ENCODE peak calls at places on chromosomes 3 and 15, in six cellular contexts. F, L, P, U, Z and O are unnamed samples. For H3K4me1, the result is how much of the 10 kb centered on the place peaks cover.

GRCh38 chr3:56302417-56302816 is 165.8 kb downstream of the ERC2 start:
- DNase-seq in Z (peak), U (no peak), P (no peak), F (peak), L (peak), O (no peak)

GRCh38 chr3:70360985-70361384 is 48.5 kb upstream of the MDFIC2 start:
- DNase-seq in F (no peak), L (peak), U (no peak), P (no peak), Z (no peak), O (no peak)

GRCh38 chr15:66774001-66774814 is 72.2 kb downstream of the SMAD6 start:
- DNase-seq in L (peak), U (peak), F (peak), P (peak), Z (peak), O (peak)

GRCh38 chr15:88389120-88389519 is 78.1 kb downstream of the MRPL46 start:
- DNase-seq in U (no peak), L (no peak), P (no peak), F (no peak), Z (peak), O (no peak)

GRCh38 chr15:98384328-98385029 is 263.9 kb upstream of the IGF1R start:
- DNase-seq in U (no peak), P (no peak), Z (no peak), F (no peak), L (no peak), O (no peak)

GRCh38 chr3:183378545-183378944 is 49.9 kb downstream of the MCF2L2 start:
- DNase-seq in F (no peak), U (no peak), Z (no peak), L (no peak), P (no peak), O (no peak)

GRCh38 chr3:169060037-169060436 is 603.5 kb downstream of the MECOM start:
- DNase-seq in P (no peak), Z (no peak), L (no peak), F (no peak), U (no peak), O (no peak)

GRCh38 chr15:38636597-38636996 is 72.0 kb upstream of the RASGRP1 start:
- DNase-seq in L (no peak), U (no peak), Z (no peak), F (no peak), P (no peak), O (no peak)

GRCh38 chr15:79051941-79052731 is 38.4 kb downstream of the RASGRF1 start:
- DNase-seq in P (peak), Z (no peak), L (no peak), U (no peak), F (no peak), O (no peak)

GRCh38 chr3:51024765-51025681 is 350.3 kb downstream of the DOCK3 start:
- DNase-seq in L (no peak), Z (peak), U (no peak), F (no peak), P (no peak), O (peak)

GRCh38 chr3:98812851-98813374 is 49.8 kb downstream of the ST3GAL6 start:
- DNase-seq in P (no peak), U (peak), Z (peak), F (peak), L (peak), O (peak)

GRCh38 chr15:82536409-82537350 is 3.6 kb downstream of the RPS17 start:
- DNase-seq in U (no peak), F (no peak), P (no peak), Z (no peak), L (no peak), O (no peak)

GRCh38 chr3:46812237-46812791 is 50.9 kb downstream of the MYL3 start:
- DNase-seq in U (peak), L (peak), F (no peak), P (peak), Z (peak), O (peak)

GRCh38 chr3:73046195-73046594 is 15.3 kb upstream of the EBLN2 start:
- DNase-seq in L (no peak), F (no peak), P (no peak), U (no peak), Z (peak), O (no peak)

GRCh38 chr15:53461677-53462076 is 297.8 kb downstream of the WDR72 start:
- DNase-seq in F (no peak), P (no peak), L (no peak), U (no peak), Z (no peak), O (no peak)

GRCh38 chr15:29924750-29925149 is 102.5 kb upstream of the TJP1 start:
- DNase-seq in F (no peak), U (no peak), L (peak), Z (peak), P (no peak), O (no peak)

GRCh38 chr3:190432216-190432615 is 17.5 kb downstream of the TMEM207 start:
- DNase-seq in P (no peak), F (no peak), L (peak), Z (no peak), U (no peak), O (no peak)

GRCh38 chr15:53197426-53197839 is 407.3 kb upstream of the ONECUT1 start:
- DNase-seq in L (peak), Z (peak), U (peak), F (peak), P (peak), O (peak)

GRCh38 chr15:70375006-70375409 is 277.3 kb upstream of the TLE3 start:
- DNase-seq in Z (no peak), F (no peak), U (no peak), L (no peak), P (peak), O (no peak)

GRCh38 chr3:188365978-188366698 is 212.2 kb downstream of the LPP start:
- DNase-seq in Z (no peak), P (no peak), F (no peak), U (no peak), L (peak), O (no peak)

GRCh38 chr3:10382892-10383849 is 62.3 kb upstream of the SEC13 start:
- DNase-seq in L (no peak), P (no peak), Z (no peak), U (no peak), F (no peak), O (no peak)

GRCh38 chr3:62918752-62919151 is 43.5 kb upstream of the CADPS start:
- DNase-seq in U (no peak), L (no peak), P (no peak), Z (no peak), F (no peak), O (no peak)

GRCh38 chr3:112405845-112406244 is 72.9 kb downstream of the CD200 start:
- DNase-seq in L (no peak), U (no peak), Z (no peak), P (no peak), F (no peak), O (no peak)

GRCh38 chr15:81327526-81327925 is 3.6 kb upstream of the STARD5 start:
- DNase-seq in Z (no peak), U (no peak), L (peak), F (no peak), P (no peak), O (peak)

GRCh38 chr3:19866751-19867347 is 67.2 kb downstream of the EFHB start:
- DNase-seq in F (peak), P (no peak), Z (peak), L (peak), U (peak), O (peak)

GRCh38 chr3:188274249-188274915 is 120.4 kb downstream of the LPP start:
- DNase-seq in Z (no peak), L (peak), U (no peak), P (no peak), F (no peak), O (no peak)

GRCh38 chr3:54772707-54773106 is 155.2 kb downstream of the LRTM1 start:
- DNase-seq in U (no peak), Z (peak), L (no peak), P (no peak), F (no peak), O (no peak)

GRCh38 chr15:76299786-76300185 is 11.5 kb downstream of the ETFA start:
- DNase-seq in U (no peak), L (no peak), Z (no peak), P (no peak), F (no peak), O (no peak)

GRCh38 chr3:60217156-60217911 is 1033.9 kb downstream of the FHIT start:
- DNase-seq in F (no peak), U (no peak), Z (peak), P (no peak), L (no peak), O (no peak)

GRCh38 chr3:133821767-133822638 is 16.4 kb downstream of the SRPRB start:
- DNase-seq in P (no peak), F (no peak), L (peak), Z (peak), U (peak), O (peak)

GRCh38 chr15:87848012-87848411 is 408.5 kb downstream of the NTRK3 start:
- DNase-seq in P (no peak), F (no peak), U (no peak), L (no peak), Z (no peak), O (no peak)

GRCh38 chr15:65981837-65982696 is 112.8 kb downstream of the RAB11A start:
- DNase-seq in P (no peak), U (peak), Z (peak), F (peak), L (no peak), O (peak)

GRCh38 chr15:99249270-99249817 is at the start of gene TTC23:
- DNase-seq in L (peak), Z (peak), U (no peak), P (no peak), F (peak), O (no peak)

GRCh38 chr3:3772920-3773319 is 26.3 kb upstream of the LRRN1 start:
- DNase-seq in U (no peak), Z (no peak), F (no peak), P (no peak), L (no peak), O (no peak)

GRCh38 chr3:189099505-189100290 is 72.1 kb upstream of the TPRG1 start:
- DNase-seq in P (peak), F (no peak), Z (no peak), L (no peak), U (no peak), O (no peak)

GRCh38 chr3:111578867-111579266 is 16.3 kb downstream of the ZBED2 start:
- DNase-seq in P (no peak), F (no peak), L (no peak), U (no peak), Z (no peak), O (no peak)

GRCh38 chr3:9809615-9810356 is at the start of gene TTLL3:
- DNase-seq in Z (peak), U (no peak), P (peak), F (peak), L (peak), O (peak)

DNA sequence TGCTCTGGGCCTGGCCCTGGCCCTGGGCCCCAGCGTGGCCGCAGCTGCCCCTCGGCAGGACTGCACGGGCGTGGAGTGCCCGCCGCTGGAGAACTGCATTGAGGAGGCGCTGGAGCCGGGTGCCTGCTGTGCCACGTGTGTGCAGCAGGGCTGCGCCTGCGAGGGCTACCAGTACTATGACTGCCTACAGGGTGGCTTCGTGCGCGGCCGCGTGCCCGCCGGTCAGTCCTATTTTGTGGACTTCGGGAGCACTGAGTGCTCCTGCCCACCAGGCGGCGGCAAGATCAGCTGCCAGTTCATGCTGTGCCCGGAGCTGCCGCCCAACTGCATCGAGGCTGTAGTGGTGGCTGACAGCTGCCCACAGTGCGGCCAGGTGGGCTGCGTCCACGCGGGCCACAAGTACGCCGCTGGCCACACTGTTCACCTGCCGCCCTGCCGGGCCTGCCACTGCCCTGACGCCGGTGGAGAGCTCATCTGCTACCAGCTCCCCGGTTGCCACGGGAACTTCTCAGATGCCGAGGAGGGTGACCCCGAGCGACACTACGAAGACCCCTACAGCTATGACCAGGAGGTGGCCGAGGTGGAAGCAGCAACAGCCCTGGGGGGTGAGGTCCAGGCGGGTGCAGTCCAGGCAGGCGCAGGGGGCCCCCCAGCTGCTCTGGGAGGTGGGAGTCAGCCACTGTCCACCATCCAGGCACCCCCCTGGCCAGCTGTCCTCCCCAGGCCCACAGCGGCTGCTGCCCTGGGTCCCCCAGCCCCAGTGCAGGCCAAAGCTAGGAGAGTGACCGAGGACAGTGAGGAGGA is 21.7 kb downstream of the FBLN2 start:
- DNase-seq in U (no peak), L (no peak), P (no peak), Z (no peak), F (no peak), O (no peak)
- H3K4me1 ChIP-seq in U (under half), L (under half), P (under half), Z (under half), F (under half), O (under half)

GRCh38 chr15:77584691-77585090 is 48.0 kb downstream of the LINGO1 start:
- DNase-seq in L (no peak), F (no peak), P (no peak), U (no peak), Z (no peak), O (no peak)

GRCh38 chr15:77584201-77584600 is 48.5 kb downstream of the LINGO1 start:
- DNase-seq in Z (peak), U (peak), L (no peak), P (no peak), F (peak), O (no peak)

GRCh38 chr15:77580991-77581682 is 51.6 kb downstream of the LINGO1 start:
- DNase-seq in U (no peak), Z (no peak), L (no peak), F (no peak), P (no peak), O (no peak)

GRCh38 chr15:77581896-77582569 is 50.7 kb downstream of the LINGO1 start:
- DNase-seq in Z (no peak), U (no peak), P (no peak), F (no peak), L (no peak), O (no peak)

DNA sequence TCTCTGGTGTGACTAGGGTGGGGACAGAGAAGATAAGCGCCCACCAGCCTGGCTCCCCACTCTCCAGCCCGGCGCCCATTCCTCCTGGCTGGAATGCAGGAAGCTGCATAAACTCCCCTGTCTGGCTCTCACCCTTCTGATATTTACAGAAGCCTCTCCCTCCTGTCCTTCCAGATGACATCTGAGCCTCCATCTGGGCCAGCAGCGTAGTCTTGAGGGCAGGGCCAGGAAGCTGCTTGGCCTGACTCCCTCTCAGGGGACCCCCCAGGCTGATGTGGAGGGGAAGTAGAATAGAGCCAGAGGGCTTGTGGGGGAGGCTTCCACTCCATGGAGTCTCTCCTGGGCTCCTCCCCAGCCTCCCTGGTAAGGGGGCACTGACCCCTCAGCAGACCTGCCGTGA is 49.9 kb downstream of the LINGO1 start:
- DNase-seq in U (no peak), Z (no peak), L (no peak), P (no peak), F (no peak), O (no peak)
- H3K4me1 ChIP-seq in U (under half), Z (under half), L (under half), P (under half), F (under half), O (under half)

DNA sequence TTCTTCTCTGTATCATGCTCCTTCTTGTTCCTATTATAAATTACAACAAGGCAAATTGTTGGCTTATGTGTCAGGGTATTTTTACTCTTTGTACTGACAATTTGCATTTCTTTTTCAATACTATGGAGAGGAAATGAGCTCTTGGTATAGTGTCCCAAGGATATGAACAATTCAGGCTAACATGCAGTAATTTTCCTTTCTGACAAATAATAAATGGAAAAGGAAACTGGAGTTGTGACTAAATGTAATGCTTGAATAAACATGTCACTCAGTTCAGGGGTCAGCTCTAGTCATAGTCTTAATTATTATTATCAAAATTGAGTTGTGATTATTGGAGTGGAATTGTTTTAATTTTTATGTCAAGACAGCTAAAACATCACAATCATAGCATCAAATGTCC is 256.0 kb upstream of the ZPLD1 start:
- DNase-seq in L (peak), F (no peak), Z (no peak), P (no peak), U (no peak), O (no peak)
- H3K4me1 ChIP-seq in L (under half), F (under half), Z (under half), P (under half), U (under half), O (under half)

GRCh38 chr3:179236676-179237301 is 14.1 kb downstream of the KCNMB3 start:
- DNase-seq in F (no peak), L (peak), U (peak), Z (no peak), P (no peak), O (peak)

GRCh38 chr3:179233043-179233442 is 17.9 kb downstream of the KCNMB3 start:
- DNase-seq in U (no peak), P (no peak), Z (no peak), F (no peak), L (no peak), O (no peak)

GRCh38 chr3:179229177-179229576 is 21.7 kb downstream of the KCNMB3 start:
- DNase-seq in P (no peak), Z (no peak), F (no peak), L (no peak), U (no peak), O (no peak)

GRCh38 chr3:179234244-179234643 is 16.7 kb downstream of the KCNMB3 start:
- DNase-seq in F (no peak), Z (no peak), U (no peak), L (peak), P (no peak), O (no peak)
- H3K4me1 ChIP-seq in F (under half), Z (under half), U (under half), L (under half), P (under half), O (under half)

DNA sequence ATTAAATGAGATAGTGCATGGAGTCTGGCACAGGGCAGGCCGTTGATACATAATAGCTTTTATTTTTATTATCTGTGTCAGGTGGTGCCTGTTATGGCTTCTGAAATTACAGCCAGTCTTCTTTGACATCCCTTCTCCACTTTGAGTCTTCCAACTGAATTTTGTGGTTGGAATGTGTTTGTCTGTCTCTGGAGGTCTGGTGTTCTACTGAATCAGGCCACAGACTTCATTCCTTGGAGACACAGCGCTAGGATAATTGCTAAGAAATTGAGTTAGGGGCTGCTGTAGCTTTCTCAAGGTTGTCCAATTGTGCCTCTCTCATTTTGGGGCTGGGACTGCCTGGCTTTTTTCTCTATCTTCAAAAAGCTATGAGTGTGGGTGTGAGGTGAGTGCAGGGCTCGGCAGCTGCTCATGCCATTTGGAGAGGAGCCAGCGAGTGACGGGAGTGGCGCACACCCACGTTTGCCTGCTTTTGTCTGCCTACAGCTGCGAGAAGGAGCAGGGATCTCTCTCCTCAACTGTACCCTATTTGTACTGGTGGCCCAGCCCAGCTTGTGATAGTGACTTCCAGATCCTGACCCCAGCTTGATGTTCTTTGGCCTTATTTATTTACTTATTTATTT is 49.8 kb upstream of the SYN2 start:
- DNase-seq in F (no peak), Z (no peak), U (peak), L (no peak), P (no peak), O (no peak)
- H3K4me1 ChIP-seq in F (under half), Z (under half), U (under half), L (under half), P (under half), O (under half)

DNA sequence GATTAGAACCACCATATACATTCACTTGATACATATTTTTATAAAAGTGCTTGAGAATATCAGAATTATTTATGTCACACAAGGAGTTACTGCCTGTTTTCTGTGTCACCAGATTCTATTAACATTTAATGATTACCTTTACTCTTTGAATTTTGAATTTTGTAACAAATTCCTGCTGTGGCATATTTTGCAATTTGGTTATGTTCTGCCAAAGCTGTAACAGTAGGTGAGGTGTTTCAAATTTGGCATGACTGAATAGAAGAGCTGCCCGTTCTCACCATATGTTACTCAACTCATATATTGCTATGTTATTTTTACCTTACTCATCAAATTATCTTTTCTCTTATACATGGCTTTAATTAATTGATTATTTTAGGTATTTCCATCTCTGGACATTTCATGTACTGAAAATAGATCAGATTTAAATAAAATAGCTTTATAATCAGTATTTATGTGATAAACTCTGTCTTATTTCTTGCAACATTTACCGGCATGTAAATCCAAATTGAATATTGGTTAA is 18.9 kb downstream of the PML start:
- DNase-seq in F (no peak), P (no peak), Z (no peak), L (no peak), U (no peak), O (no peak)
- H3K4me1 ChIP-seq in F (under half), P (under half), Z (under half), L (under half), U (under half), O (under half)

GRCh38 chr15:68346986-68347385 is 69.4 kb downstream of the FEM1B start:
- DNase-seq in L (peak), P (no peak), F (no peak), U (no peak), Z (no peak), O (no peak)
- H3K4me1 ChIP-seq in L (under half), P (under half), F (under half), U (under half), Z (under half), O (under half)

GRCh38 chr15:90647326-90647725 is 69.8 kb upstream of the BLM start:
- DNase-seq in F (no peak), U (peak), P (peak), L (no peak), Z (no peak), O (no peak)
- H3K4me1 ChIP-seq in F (under half), U (under half), P (under half), L (under half), Z (under half), O (under half)